ENCODE peak calls at places on chromosomes 7 and 10, in four cellular contexts. D is AG09309, S is upper lobe of right lung, L is GM12864. T is an unnamed sample.

GRCh38 chr10:24872790-24873182 is 79.6 kb downstream of the PRTFDC1 start:
- DNase-seq in D (no peak), S (no peak), L (no peak), T (no peak)

GRCh38 chr7:13904689-13905088 is 84.8 kb downstream of the ETV1 start:
- DNase-seq in D (peak), S (no peak), L (no peak), T (no peak)

GRCh38 chr7:2968616-2969397 is 74.9 kb downstream of the CARD11 start:
- DNase-seq in D (no peak), S (peak), L (no peak), T (no peak)

GRCh38 chr7:117064688-117065087 is 111.4 kb downstream of the ST7 start:
- DNase-seq in D (no peak), S (no peak), L (no peak), T (no peak)

GRCh38 chr7:7742223-7742622 is 23.8 kb upstream of the RPA3 start:
- DNase-seq in D (no peak), S (no peak), L (no peak), T (no peak)

GRCh38 chr10:1155791-1156615 is 99.8 kb downstream of the WDR37 start:
- DNase-seq in D (no peak), S (peak), L (no peak), T (no peak)

GRCh38 chr10:102408728-102409603 is 9.6 kb downstream of the PSD start:
- DNase-seq in D (no peak), S (no peak), L (no peak), T (peak)

GRCh38 chr7:33601081-33601480 is 304.3 kb upstream of the BMPER start:
- DNase-seq in D (no peak), S (no peak), L (no peak), T (no peak)

GRCh38 chr10:12308102-12308501 is 41.2 kb upstream of the CAMK1D start:
- DNase-seq in D (no peak), S (no peak), L (no peak), T (no peak)

GRCh38 chr7:64098-64521 is 128.3 kb upstream of the FAM20C start:
- DNase-seq in D (no peak), S (peak), L (no peak), T (no peak)
- TF ChIP-seq CTCF in D (peak), S (peak), L (peak), T (peak)

GRCh38 chr10:124125305-124126116 is 32.1 kb upstream of the CHST15 start:
- DNase-seq in D (no peak), S (no peak), L (no peak), T (no peak)
- TF ChIP-seq CTCF in D (peak), S (peak), L (peak), T (no peak)

GRCh38 chr10:35379226-35380137 is 43.2 kb downstream of the CCNY start:
- DNase-seq in D (no peak), S (no peak), L (no peak), T (peak)
- TF ChIP-seq CTCF in D (no peak), S (no peak), L (no peak), T (no peak)

DNA sequence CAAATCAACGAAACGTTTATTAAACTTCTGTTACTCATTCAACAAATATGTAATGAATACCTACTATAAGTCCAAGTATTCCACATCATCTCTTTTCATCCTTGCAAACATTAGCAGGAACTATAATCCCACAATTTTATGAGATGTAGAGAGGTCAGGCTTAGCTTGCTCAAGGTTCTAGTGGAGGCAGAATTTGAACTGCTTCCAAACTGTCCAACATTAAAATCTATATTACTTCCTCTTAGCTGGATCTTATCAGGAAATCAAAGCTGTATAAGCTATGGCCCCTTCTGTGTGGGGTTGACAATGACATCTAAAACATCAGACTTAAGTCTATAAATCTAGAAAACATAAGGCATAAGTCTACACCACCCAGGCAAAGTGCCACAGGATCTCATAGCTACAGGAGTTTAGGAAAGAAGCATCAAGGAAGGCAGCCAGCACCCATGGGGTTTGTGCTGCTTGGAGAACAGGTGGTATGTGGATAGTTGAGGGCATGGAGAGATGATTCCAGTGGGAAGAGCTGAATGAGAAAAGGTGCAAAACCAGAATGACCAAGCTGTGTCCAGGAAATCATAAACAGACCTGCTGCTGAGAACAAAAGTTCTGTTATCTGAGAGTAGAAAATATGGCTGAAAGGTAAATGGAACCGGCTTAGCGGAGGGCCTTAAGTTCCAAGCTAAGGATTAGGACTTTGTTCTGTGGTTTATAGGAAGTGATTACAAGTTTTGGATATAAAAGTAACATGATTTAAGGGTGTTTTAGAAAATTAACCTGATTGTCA is 34.5 kb downstream of the PAPSS2 start:
- DNase-seq in D (no peak), S (no peak), L (no peak), T (no peak)
- TF ChIP-seq CTCF in D (no peak), S (no peak), L (no peak), T (no peak)

T was measured in GM20000.